ENCODE peak calls at places on chromosomes 3 and 15, in five cellular contexts. V, J, P, L and T are unnamed samples.

GRCh38 chr15:58980351-58980939 is 7.0 kb upstream of the RNF111 start:
- DNase-seq in L (no peak), V (no peak), J (peak; percentile 69), P (no peak), T (no peak)

GRCh38 chr3:155404486-155404885 is 111.0 kb upstream of the STRIT1 start:
- DNase-seq in L (no peak), J (no peak), V (no peak), P (no peak), T (no peak)

GRCh38 chr3:177579419-177579818 is 382.1 kb upstream of the TBL1XR1 start:
- DNase-seq in J (no peak), L (no peak), V (no peak), P (no peak), T (no peak)

GRCh38 chr15:61702224-61703120 is 357.8 kb downstream of the VPS13C start:
- DNase-seq in L (no peak), V (no peak), J (no peak), P (no peak), T (no peak)

GRCh38 chr3:195609229-195609628 is 25.5 kb upstream of the APOD start:
- DNase-seq in L (no peak), J (no peak), P (no peak), V (no peak), T (no peak)

GRCh38 chr3:195693428-195694216 is 27.2 kb upstream of the MUC20 start:
- DNase-seq in L (no peak), V (no peak), J (no peak), P (no peak), T (no peak)

GRCh38 chr3:47578691-47579632 is at the start of gene CSPG5:
- DNase-seq in L (no peak), P (no peak), J (no peak), V (peak; percentile 74), T (no peak)

GRCh38 chr15:51708013-51708412 is 26.7 kb downstream of the SCG3 start:
- DNase-seq in J (no peak), P (no peak), V (no peak), L (no peak), T (no peak)

GRCh38 chr3:165669967-165670366 is 167.3 kb downstream of the BCHE start:
- DNase-seq in L (no peak), J (no peak), P (no peak), V (no peak), T (no peak)

GRCh38 chr3:88005066-88005465 is 53.7 kb downstream of the CGGBP1 start:
- DNase-seq in V (no peak), J (peak; percentile 67), L (peak; percentile 1), P (no peak), T (no peak)

GRCh38 chr3:138468886-138469285 is 34.5 kb downstream of the ESYT3 start:
- DNase-seq in J (peak; percentile 43), V (peak; percentile 35), L (peak; percentile 51), P (no peak), T (peak; percentile 46)

GRCh38 chr3:129919357-129919756 is 25.8 kb upstream of the TMCC1 start:
- DNase-seq in P (no peak), V (no peak), J (no peak), L (no peak), T (no peak)

GRCh38 chr15:36313021-36313420 is 266.4 kb upstream of the CDIN1 start:
- DNase-seq in L (no peak), J (no peak), P (no peak), V (no peak), T (no peak)

GRCh38 chr3:190697901-190698300 is 164.6 kb downstream of the GMNC start:
- DNase-seq in J (peak; percentile 78), V (no peak), P (no peak), L (peak; percentile 18), T (peak; percentile 54)

GRCh38 chr3:53139833-53140574 is 9.8 kb upstream of the RFT1 start:
- DNase-seq in P (no peak), L (no peak), J (peak; percentile 39), V (no peak), T (no peak)

GRCh38 chr15:81083201-81083600 is 50.9 kb upstream of the CFAP161 start:
- DNase-seq in V (no peak), L (no peak), P (no peak), J (no peak), T (no peak)

GRCh38 chr3:20060924-20061323 is 20.7 kb downstream of the KAT2B start:
- DNase-seq in J (peak; percentile 72), P (no peak), V (no peak), L (no peak), T (no peak)

GRCh38 chr3:125319765-125320164 is 55.4 kb downstream of the ZNF148 start:
- DNase-seq in V (no peak), L (no peak), P (no peak), J (no peak), T (no peak)

GRCh38 chr3:139187648-139188047 is 143.0 kb upstream of the PRR23C start:
- DNase-seq in P (no peak), L (no peak), V (no peak), J (no peak), T (no peak)

GRCh38 chr15:70200511-70200991 is 102.8 kb upstream of the TLE3 start:
- DNase-seq in P (no peak), J (peak; percentile 61), L (no peak), V (peak; percentile 51), T (no peak)

GRCh38 chr3:121231872-121232271 is 313.9 kb downstream of the POLQ start:
- DNase-seq in P (no peak), V (no peak), J (no peak), L (no peak), T (no peak)

GRCh38 chr3:53604232-53604631 is 109.8 kb downstream of the CACNA1D start:
- DNase-seq in L (no peak), V (no peak), P (peak; percentile 18), J (no peak), T (no peak)

GRCh38 chr3:109072208-109072607 is 45.7 kb downstream of the MORC1 start:
- DNase-seq in P (no peak), V (no peak), L (no peak), J (no peak), T (no peak)

GRCh38 chr15:51203797-51204196 is 109.1 kb upstream of the TNFAIP8L3 start:
- DNase-seq in L (peak; percentile 68), P (no peak), J (peak; percentile 47), V (no peak), T (peak; percentile 77)

GRCh38 chr3:151599103-151599672 is 134.5 kb upstream of the AADACL2 start:
- DNase-seq in V (no peak), L (no peak), J (no peak), P (no peak), T (no peak)

GRCh38 chr3:142288032-142288638 is 62.8 kb upstream of the GK5 start:
- DNase-seq in V (no peak), P (no peak), L (no peak), J (no peak), T (no peak)

GRCh38 chr3:181549266-181549665 is 162.5 kb upstream of the SOX2 start:
- DNase-seq in P (no peak), J (no peak), V (no peak), L (no peak), T (no peak)

GRCh38 chr3:190155752-190156151 is 35.1 kb upstream of the P3H2 start:
- DNase-seq in J (no peak), P (no peak), L (no peak), V (no peak), T (no peak)

GRCh38 chr3:115626711-115627110 is 3.4 kb downstream of the GAP43 start:
- DNase-seq in V (no peak), L (no peak), J (no peak), P (no peak), T (no peak)

GRCh38 chr3:115624898-115625297 is 1.6 kb downstream of the GAP43 start:
- DNase-seq in P (no peak), J (no peak), V (no peak), L (no peak), T (no peak)

GRCh38 chr3:115626006-115626409 is 2.7 kb downstream of the GAP43 start:
- DNase-seq in P (no peak), L (no peak), V (no peak), J (no peak), T (no peak)

GRCh38 chr3:115623414-115623868 is at the start of gene GAP43:
- DNase-seq in J (peak; percentile 91), L (peak; percentile 29), V (no peak), P (no peak), T (peak; percentile 75)

DNA sequence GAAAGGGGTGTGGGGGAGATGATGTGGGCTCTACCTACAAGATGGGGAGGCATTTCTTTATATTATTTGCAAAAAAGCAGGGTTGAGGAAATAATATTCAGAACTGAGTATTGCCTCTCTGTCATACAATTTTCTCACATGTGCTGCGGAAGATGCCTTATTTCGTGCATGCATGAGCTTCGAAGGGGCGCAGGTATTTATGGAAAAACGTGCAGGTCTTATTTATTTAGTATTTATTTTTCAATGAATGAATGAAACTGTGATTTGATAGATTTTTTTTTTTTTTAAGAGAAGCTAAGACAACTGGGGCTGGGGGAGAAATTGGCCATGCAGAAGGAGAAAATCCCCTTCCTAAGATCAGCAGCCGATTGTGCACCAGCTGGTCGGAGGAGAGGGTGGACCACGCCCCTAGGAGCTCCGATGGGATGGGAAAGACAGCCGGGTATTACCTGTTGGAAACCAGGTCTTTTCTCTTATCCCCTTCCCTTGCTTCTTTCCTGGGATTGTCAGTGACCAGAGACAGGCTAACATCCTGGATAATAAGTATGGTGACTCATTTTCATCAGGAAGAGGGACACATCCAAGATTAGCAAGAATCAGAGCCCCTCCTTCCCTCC is 827 bp downstream of the GAP43 start:
- DNase-seq in L (no peak), P (no peak), J (no peak), V (no peak), T (no peak)
- H3K4me3 ChIP-seq in L (no peak overlapping the region), P (no peak overlapping the region), J (no peak overlapping the region), V (no peak overlapping the region), T (peak overlapping the region; percentile 38)

GRCh38 chr3:16601539-16602005 is 3.7 kb downstream of the DAZL start:
- DNase-seq in P (no peak), L (no peak), V (no peak), J (no peak), T (no peak)
- TF ChIP-seq CTCF in P (no peak), L (no peak), V (no peak), J (no peak), T (no peak)

GRCh38 chr15:76340198-76340801 is 3.7 kb downstream of the ISL2 start:
- DNase-seq in P (no peak), L (no peak), V (peak; percentile 83), J (no peak), T (no peak)

GRCh38 chr15:76342046-76342381 is 5.4 kb downstream of the ISL2 start:
- DNase-seq in L (no peak), J (no peak), V (no peak), P (no peak), T (no peak)

GRCh38 chr15:76339302-76340197 is 3.0 kb downstream of the ISL2 start:
- DNase-seq in P (no peak), L (no peak), V (no peak), J (peak; percentile 38), T (no peak)

GRCh38 chr15:76341366-76342045 is 4.9 kb downstream of the ISL2 start:
- DNase-seq in J (no peak), P (no peak), V (no peak), L (no peak), T (no peak)

GRCh38 chr15:76340802-76341365 is 4.3 kb downstream of the ISL2 start:
- DNase-seq in J (no peak), V (peak; percentile 86), P (no peak), L (no peak), T (no peak)
- H3K4me3 ChIP-seq in J (no peak overlapping the region), V (peak overlapping the region; percentile 28), P (no peak overlapping the region), L (peak overlapping the region; percentile 74), T (peak overlapping the region; percentile 18)

DNA sequence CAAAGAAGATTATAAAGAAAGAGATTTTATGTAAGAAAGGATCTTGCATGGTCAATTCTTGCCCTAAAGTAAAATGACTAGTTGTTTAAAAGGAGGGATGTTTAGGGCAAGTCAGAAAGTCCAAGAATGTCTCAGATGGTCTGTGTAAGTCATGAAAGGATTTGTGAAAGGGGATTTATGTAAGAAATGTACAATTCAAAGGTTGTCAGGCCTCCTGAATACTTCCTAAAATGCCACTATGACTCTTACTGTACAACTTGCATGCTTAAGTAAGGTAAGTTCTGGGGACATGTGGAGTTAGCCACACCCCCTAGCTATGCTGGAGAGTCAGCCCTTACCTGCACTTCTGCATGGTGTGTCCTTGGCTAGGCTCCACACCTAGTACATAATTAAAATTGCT is 328.9 kb upstream of the TGFBR2 start:
- DNase-seq in V (no peak), P (no peak), L (no peak), J (no peak), T (no peak)
- TF ChIP-seq CTCF in V (no peak), P (no peak), L (no peak), J (no peak), T (no peak)